ENCODE peak calls at places on chromosomes 16 and 17, in five cellular contexts. L is T-helper 9 cell; N is CMK; R is C1 segment of cervical spinal cord; H is stimulated activated CD4-positive, alpha-beta T cell treated with anti-CD3 and anti-CD28 coated beads, Interleukin-1b, Interleukin-23, amount 100 ng/mL, for 1 hour. Y is an unnamed sample.

GRCh38 chr17:19410101-19410500 is 931 bp upstream of the RNF112 start:
- DNase-seq in N (no peak), R (no peak), L (no peak), H (no peak), Y (no peak)

GRCh38 chr17:75130632-75131277 is 787 bp downstream of the NT5C start:
- DNase-seq in R (no peak), H (no peak), N (no peak), L (peak), Y (peak)

GRCh38 chr16:74450236-74450635 is 29.0 kb upstream of the CLEC18B start:
- DNase-seq in R (no peak), H (no peak), N (no peak), L (no peak), Y (no peak)

GRCh38 chr16:57572978-57573733 is 30.7 kb downstream of the ADGRG5 start:
- DNase-seq in N (no peak), H (no peak), L (no peak), R (no peak), Y (no peak)

GRCh38 chr17:71023631-71024030 is 854.3 kb downstream of the KCNJ2 start:
- DNase-seq in R (no peak), N (no peak), L (no peak), H (no peak), Y (no peak)

GRCh38 chr16:7148606-7149005 is 184.0 kb upstream of the RBFOX1 start:
- DNase-seq in L (no peak), N (no peak), H (no peak), R (no peak), Y (peak)

GRCh38 chr17:31919802-31920525 is 16.8 kb upstream of the SUZ12 start:
- DNase-seq in N (no peak), H (no peak), R (no peak), L (no peak), Y (no peak)

GRCh38 chr16:11064846-11065245 is 120.5 kb downstream of the CLEC16A start:
- DNase-seq in R (no peak), N (no peak), L (no peak), H (no peak), Y (no peak)

GRCh38 chr17:83203073-83203471 is 123.7 kb downstream of the METRNL start:
- DNase-seq in H (no peak), R (peak), N (no peak), L (no peak), Y (no peak)

Y was measured in mesendoderm.